ENCODE peak calls at places on chromosomes 4 and X, in four cellular contexts. One of them, this sample, is unnamed.

GRCh38 chr4:184444215-184444952 is 30.0 kb downstream of the IRF2 start:
- DNase-seq in AG10803: peak; percentile 71
- DNase-seq in CD4-positive, alpha-beta T cell: no peak
- DNase-seq in activated CD8-positive, alpha-beta T cell treated with anti-CD3 and anti-CD28 coated beads for 36 hours: no peak
- DNase-seq in this sample: no peak

GRCh38 chr4:144399927-144400326 is 246.0 kb upstream of the HHIP start:
- DNase-seq in CD4-positive, alpha-beta T cell: no peak
- DNase-seq in activated CD8-positive, alpha-beta T cell treated with anti-CD3 and anti-CD28 coated beads for 36 hours: no peak
- DNase-seq in AG10803: peak; percentile 44
- DNase-seq in this sample: peak; percentile 83

GRCh38 chr4:41268024-41268423 is 11.3 kb downstream of the UCHL1 start:
- DNase-seq in activated CD8-positive, alpha-beta T cell treated with anti-CD3 and anti-CD28 coated beads for 36 hours: no peak
- DNase-seq in AG10803: peak; percentile 9
- DNase-seq in CD4-positive, alpha-beta T cell: no peak
- DNase-seq in this sample: no peak

GRCh38 chrX:43655151-43655676 is 885 bp upstream of the MAOA start:
- DNase-seq in CD4-positive, alpha-beta T cell: peak; percentile 2
- DNase-seq in AG10803: peak; percentile 10
- DNase-seq in activated CD8-positive, alpha-beta T cell treated with anti-CD3 and anti-CD28 coated beads for 36 hours: peak; percentile 36
- DNase-seq in this sample: peak; percentile 63

GRCh38 chrX:103467870-103468269 is 51.4 kb downstream of the RAB40A start:
- DNase-seq in AG10803: no peak
- DNase-seq in CD4-positive, alpha-beta T cell: no peak
- DNase-seq in activated CD8-positive, alpha-beta T cell treated with anti-CD3 and anti-CD28 coated beads for 36 hours: no peak
- DNase-seq in this sample: no peak

GRCh38 chrX:31459361-31459760 is 387.5 kb upstream of the FTHL17 start:
- DNase-seq in activated CD8-positive, alpha-beta T cell treated with anti-CD3 and anti-CD28 coated beads for 36 hours: no peak
- DNase-seq in AG10803: peak; percentile 20
- DNase-seq in CD4-positive, alpha-beta T cell: no peak
- DNase-seq in this sample: peak; percentile 1

GRCh38 chr4:75598390-75598789 is 31.9 kb downstream of the CDKL2 start:
- DNase-seq in AG10803: peak; percentile 29
- DNase-seq in CD4-positive, alpha-beta T cell: no peak
- DNase-seq in activated CD8-positive, alpha-beta T cell treated with anti-CD3 and anti-CD28 coated beads for 36 hours: no peak
- DNase-seq in this sample: peak; percentile 14

GRCh38 chr4:294732-295131 is 10.5 kb downstream of the ZNF732 start:
- DNase-seq in CD4-positive, alpha-beta T cell: no peak
- DNase-seq in AG10803: no peak
- DNase-seq in activated CD8-positive, alpha-beta T cell treated with anti-CD3 and anti-CD28 coated beads for 36 hours: no peak
- DNase-seq in this sample: no peak

GRCh38 chr4:138501614-138502013 is 259.5 kb upstream of the SLC7A11 start:
- DNase-seq in CD4-positive, alpha-beta T cell: no peak
- DNase-seq in activated CD8-positive, alpha-beta T cell treated with anti-CD3 and anti-CD28 coated beads for 36 hours: no peak
- DNase-seq in AG10803: no peak
- DNase-seq in this sample: no peak

GRCh38 chrX:124555036-124555595 is 208.8 kb downstream of the SH2D1A start:
- DNase-seq in activated CD8-positive, alpha-beta T cell treated with anti-CD3 and anti-CD28 coated beads for 36 hours: peak; percentile 4
- DNase-seq in CD4-positive, alpha-beta T cell: no peak
- DNase-seq in AG10803: peak; percentile 71
- DNase-seq in this sample: peak; percentile 84

GRCh38 chr4:157664726-157665125 is 444.2 kb downstream of the GRIA2 start:
- DNase-seq in activated CD8-positive, alpha-beta T cell treated with anti-CD3 and anti-CD28 coated beads for 36 hours: no peak
- DNase-seq in CD4-positive, alpha-beta T cell: no peak
- DNase-seq in AG10803: peak; percentile 49
- DNase-seq in this sample: peak; percentile 41

GRCh38 chrX:43562372-43562771 is 93.7 kb upstream of the MAOA start:
- DNase-seq in AG10803: no peak
- DNase-seq in CD4-positive, alpha-beta T cell: no peak
- DNase-seq in activated CD8-positive, alpha-beta T cell treated with anti-CD3 and anti-CD28 coated beads for 36 hours: no peak
- DNase-seq in this sample: no peak

GRCh38 chr4:7876096-7876993 is 63.3 kb downstream of the AFAP1 start:
- DNase-seq in CD4-positive, alpha-beta T cell: peak; percentile 23
- DNase-seq in activated CD8-positive, alpha-beta T cell treated with anti-CD3 and anti-CD28 coated beads for 36 hours: peak; percentile 64
- DNase-seq in AG10803: peak; percentile 66
- DNase-seq in this sample: no peak

GRCh38 chrX:71618303-71618721 is at the start of gene CXCR3:
- DNase-seq in AG10803: no peak
- DNase-seq in activated CD8-positive, alpha-beta T cell treated with anti-CD3 and anti-CD28 coated beads for 36 hours: peak; percentile 91
- DNase-seq in CD4-positive, alpha-beta T cell: no peak
- DNase-seq in this sample: no peak

GRCh38 chr4:150402968-150403367 is 179.0 kb upstream of the MAB21L2 start:
- DNase-seq in CD4-positive, alpha-beta T cell: no peak
- DNase-seq in activated CD8-positive, alpha-beta T cell treated with anti-CD3 and anti-CD28 coated beads for 36 hours: peak; percentile 40
- DNase-seq in AG10803: no peak
- DNase-seq in this sample: no peak

GRCh38 chr4:183409463-183409862 is 35.0 kb upstream of the CDKN2AIP start:
- DNase-seq in CD4-positive, alpha-beta T cell: no peak
- DNase-seq in activated CD8-positive, alpha-beta T cell treated with anti-CD3 and anti-CD28 coated beads for 36 hours: no peak
- DNase-seq in AG10803: no peak
- DNase-seq in this sample: no peak

GRCh38 chrX:68588653-68589371 is 58.7 kb upstream of the STARD8 start:
- DNase-seq in activated CD8-positive, alpha-beta T cell treated with anti-CD3 and anti-CD28 coated beads for 36 hours: no peak
- DNase-seq in CD4-positive, alpha-beta T cell: no peak
- DNase-seq in AG10803: no peak
- DNase-seq in this sample: no peak

GRCh38 chr4:142846105-142846728 is at the start of gene INPP4B:
- DNase-seq in activated CD8-positive, alpha-beta T cell treated with anti-CD3 and anti-CD28 coated beads for 36 hours: peak; percentile 58
- DNase-seq in CD4-positive, alpha-beta T cell: peak; percentile 23
- DNase-seq in AG10803: peak; percentile 58
- DNase-seq in this sample: peak; percentile 75

DNA sequence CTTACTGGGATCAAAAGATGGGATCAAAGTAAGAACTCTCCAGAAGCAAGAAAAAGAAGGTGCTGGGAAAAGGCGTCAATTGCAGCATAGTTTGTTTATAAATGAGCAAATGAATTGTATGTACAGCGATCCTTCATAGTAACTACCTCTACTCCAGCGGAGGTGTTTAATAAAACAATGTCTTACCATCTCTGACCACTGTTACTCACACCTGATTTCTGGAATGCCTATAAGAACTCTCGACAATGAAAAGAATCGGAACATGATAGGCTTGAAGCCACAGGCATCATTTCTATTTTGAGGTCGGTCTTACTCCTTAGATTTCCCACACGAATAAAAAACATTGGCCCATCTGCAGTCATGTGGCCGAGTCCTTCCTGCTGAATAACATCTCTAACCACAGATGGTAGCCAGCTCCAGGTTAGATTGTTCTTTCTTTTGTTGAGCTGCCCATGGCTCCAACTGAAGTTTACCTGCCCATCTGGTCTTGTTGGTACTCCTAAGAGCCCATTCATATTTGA is 67.6 kb downstream of the CLDN34 start:
- DNase-seq in CD4-positive, alpha-beta T cell: no peak
- DNase-seq in AG10803: no peak
- DNase-seq in activated CD8-positive, alpha-beta T cell treated with anti-CD3 and anti-CD28 coated beads for 36 hours: no peak
- DNase-seq in this sample: no peak
- TF ChIP-seq CTCF in CD4-positive, alpha-beta T cell: no peak
- TF ChIP-seq CTCF in AG10803: no peak
- TF ChIP-seq CTCF in activated CD8-positive, alpha-beta T cell treated with anti-CD3 and anti-CD28 coated beads for 36 hours: no peak
- TF ChIP-seq CTCF in this sample: no peak

GRCh38 chr4:114378306-114378903 is 220.2 kb upstream of the UGT8 start:
- DNase-seq in CD4-positive, alpha-beta T cell: no peak
- DNase-seq in AG10803: peak; percentile 57
- DNase-seq in activated CD8-positive, alpha-beta T cell treated with anti-CD3 and anti-CD28 coated beads for 36 hours: no peak
- DNase-seq in this sample: peak; percentile 39
- TF ChIP-seq CTCF in CD4-positive, alpha-beta T cell: no peak
- TF ChIP-seq CTCF in AG10803: peak; percentile 84
- TF ChIP-seq CTCF in activated CD8-positive, alpha-beta T cell treated with anti-CD3 and anti-CD28 coated beads for 36 hours: no peak
- TF ChIP-seq CTCF in this sample: peak; percentile 78

GRCh38 chr4:169068423-169068822 is 58.4 kb upstream of the CBR4 start:
- DNase-seq in activated CD8-positive, alpha-beta T cell treated with anti-CD3 and anti-CD28 coated beads for 36 hours: no peak
- DNase-seq in CD4-positive, alpha-beta T cell: no peak
- DNase-seq in AG10803: no peak
- DNase-seq in this sample: no peak

GRCh38 chr4:169071781-169072180 is 61.7 kb upstream of the CBR4 start:
- DNase-seq in CD4-positive, alpha-beta T cell: no peak
- DNase-seq in activated CD8-positive, alpha-beta T cell treated with anti-CD3 and anti-CD28 coated beads for 36 hours: no peak
- DNase-seq in AG10803: peak; percentile 27
- DNase-seq in this sample: no peak

GRCh38 chr4:169070895-169071218 is 60.8 kb upstream of the CBR4 start:
- DNase-seq in AG10803: no peak
- DNase-seq in CD4-positive, alpha-beta T cell: no peak
- DNase-seq in activated CD8-positive, alpha-beta T cell treated with anti-CD3 and anti-CD28 coated beads for 36 hours: no peak
- DNase-seq in this sample: no peak

GRCh38 chr4:169066934-169067333 is 56.9 kb upstream of the CBR4 start:
- DNase-seq in AG10803: no peak
- DNase-seq in CD4-positive, alpha-beta T cell: no peak
- DNase-seq in activated CD8-positive, alpha-beta T cell treated with anti-CD3 and anti-CD28 coated beads for 36 hours: no peak
- DNase-seq in this sample: no peak

GRCh38 chr4:169070071-169070894 is 60.2 kb upstream of the CBR4 start:
- DNase-seq in CD4-positive, alpha-beta T cell: no peak
- DNase-seq in activated CD8-positive, alpha-beta T cell treated with anti-CD3 and anti-CD28 coated beads for 36 hours: no peak
- DNase-seq in AG10803: peak; percentile 90
- DNase-seq in this sample: peak; percentile 45
- TF ChIP-seq CTCF in CD4-positive, alpha-beta T cell: no peak
- TF ChIP-seq CTCF in activated CD8-positive, alpha-beta T cell treated with anti-CD3 and anti-CD28 coated beads for 36 hours: no peak
- TF ChIP-seq CTCF in AG10803: no peak
- TF ChIP-seq CTCF in this sample: no peak

GRCh38 chrX:7086384-7086783 is 61.1 kb upstream of the STS start:
- DNase-seq in CD4-positive, alpha-beta T cell: no peak
- DNase-seq in activated CD8-positive, alpha-beta T cell treated with anti-CD3 and anti-CD28 coated beads for 36 hours: peak; percentile 60
- DNase-seq in AG10803: no peak
- DNase-seq in this sample: no peak

GRCh38 chrX:7091923-7092322 is 55.6 kb upstream of the STS start:
- DNase-seq in AG10803: no peak
- DNase-seq in activated CD8-positive, alpha-beta T cell treated with anti-CD3 and anti-CD28 coated beads for 36 hours: no peak
- DNase-seq in CD4-positive, alpha-beta T cell: no peak
- DNase-seq in this sample: no peak

GRCh38 chrX:7090506-7091095 is 56.9 kb upstream of the STS start:
- DNase-seq in activated CD8-positive, alpha-beta T cell treated with anti-CD3 and anti-CD28 coated beads for 36 hours: no peak
- DNase-seq in AG10803: no peak
- DNase-seq in CD4-positive, alpha-beta T cell: no peak
- DNase-seq in this sample: no peak

GRCh38 chrX:7085879-7086278 is 61.6 kb upstream of the STS start:
- DNase-seq in CD4-positive, alpha-beta T cell: no peak
- DNase-seq in activated CD8-positive, alpha-beta T cell treated with anti-CD3 and anti-CD28 coated beads for 36 hours: no peak
- DNase-seq in AG10803: no peak
- DNase-seq in this sample: no peak

GRCh38 chrX:7088968-7089615 is 58.4 kb upstream of the STS start:
- DNase-seq in AG10803: no peak
- DNase-seq in CD4-positive, alpha-beta T cell: peak; percentile 14
- DNase-seq in activated CD8-positive, alpha-beta T cell treated with anti-CD3 and anti-CD28 coated beads for 36 hours: peak; percentile 68
- DNase-seq in this sample: no peak
- TF ChIP-seq CTCF in AG10803: no peak
- TF ChIP-seq CTCF in CD4-positive, alpha-beta T cell: peak; percentile 59
- TF ChIP-seq CTCF in activated CD8-positive, alpha-beta T cell treated with anti-CD3 and anti-CD28 coated beads for 36 hours: peak; percentile 35
- TF ChIP-seq CTCF in this sample: no peak

GRCh38 chr4:62279689-62280088 is 1079.6 kb downstream of the ADGRL3 start:
- DNase-seq in activated CD8-positive, alpha-beta T cell treated with anti-CD3 and anti-CD28 coated beads for 36 hours: no peak
- DNase-seq in CD4-positive, alpha-beta T cell: no peak
- DNase-seq in AG10803: no peak
- DNase-seq in this sample: no peak
- TF ChIP-seq CTCF in activated CD8-positive, alpha-beta T cell treated with anti-CD3 and anti-CD28 coated beads for 36 hours: no peak
- TF ChIP-seq CTCF in CD4-positive, alpha-beta T cell: no peak
- TF ChIP-seq CTCF in AG10803: no peak
- TF ChIP-seq CTCF in this sample: no peak

GRCh38 chrX:6965729-6966128 is 181.8 kb upstream of the STS start:
- DNase-seq in activated CD8-positive, alpha-beta T cell treated with anti-CD3 and anti-CD28 coated beads for 36 hours: no peak
- DNase-seq in AG10803: no peak
- DNase-seq in CD4-positive, alpha-beta T cell: no peak
- DNase-seq in this sample: no peak
- TF ChIP-seq CTCF in activated CD8-positive, alpha-beta T cell treated with anti-CD3 and anti-CD28 coated beads for 36 hours: no peak
- TF ChIP-seq CTCF in AG10803: no peak
- TF ChIP-seq CTCF in CD4-positive, alpha-beta T cell: no peak
- TF ChIP-seq CTCF in this sample: no peak

DNA sequence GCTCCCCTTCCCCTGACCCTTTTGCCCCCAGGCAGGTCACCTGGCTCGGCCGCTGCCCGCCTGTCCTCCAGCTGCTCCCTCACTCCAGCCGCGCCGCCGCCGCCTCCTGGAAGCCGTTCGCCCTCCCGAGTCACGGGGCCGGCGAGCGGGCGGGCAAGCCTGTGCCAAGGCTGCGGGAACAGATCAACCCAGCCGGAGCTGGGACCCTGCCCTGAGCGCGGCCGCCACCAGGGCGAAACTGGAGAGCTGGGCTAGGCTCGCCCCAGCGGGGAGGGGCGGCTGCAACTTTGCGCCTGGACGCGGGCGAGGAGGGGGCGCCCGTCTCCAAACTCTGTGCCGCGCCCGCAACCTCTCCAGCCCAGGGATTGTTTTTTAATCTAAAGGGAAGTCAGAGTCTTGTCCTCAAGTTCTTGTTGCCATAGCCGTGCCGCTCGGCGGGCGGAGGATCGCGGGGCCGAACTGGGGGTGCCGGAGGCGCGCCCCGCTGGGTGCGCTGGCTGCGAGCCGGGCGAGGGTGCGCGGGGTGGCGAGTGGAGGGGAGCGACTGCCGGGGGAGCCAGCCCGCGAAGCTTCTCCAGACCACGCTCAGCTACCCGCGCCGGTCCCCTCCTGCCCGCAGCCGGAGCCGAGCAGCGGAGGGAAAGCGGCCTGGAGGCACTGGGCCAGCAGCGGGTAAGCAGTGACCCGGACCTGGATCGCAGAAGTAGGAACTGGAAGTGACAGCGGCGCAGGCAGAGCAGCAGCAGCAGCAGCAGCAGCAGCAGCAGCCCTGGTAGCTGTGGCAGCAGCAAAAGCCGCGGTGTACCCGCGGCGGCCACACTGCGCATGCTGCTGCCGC is 13.4 kb downstream of the ARHGEF6 start:
- DNase-seq in CD4-positive, alpha-beta T cell: peak; percentile 37
- DNase-seq in AG10803: peak; percentile 62
- DNase-seq in activated CD8-positive, alpha-beta T cell treated with anti-CD3 and anti-CD28 coated beads for 36 hours: peak; percentile 59
- DNase-seq in this sample: peak; percentile 76
- TF ChIP-seq CTCF in CD4-positive, alpha-beta T cell: no peak
- TF ChIP-seq CTCF in AG10803: no peak
- TF ChIP-seq CTCF in activated CD8-positive, alpha-beta T cell treated with anti-CD3 and anti-CD28 coated beads for 36 hours: no peak
- TF ChIP-seq CTCF in this sample: peak; percentile 2